ENCODE peak calls at places on chromosomes 12 and 14, in ten cellular contexts. X is PC-3; Z is CD8-positive, alpha-beta memory T cell; F is thoracic aorta; G is naive thymus-derived CD4-positive, alpha-beta T cell; C is lower lobe of right lung; A is IMR-90; P is GM23248; H is right atrium auricular region; J is CD8-positive, alpha-beta T cell. K is an unnamed sample. For H3K27me3, the result is how much of the 10 kb centered on the place peaks cover.

GRCh38 chr14:94120667-94121335 is 8.6 kb downstream of the IFI27L2 start:
- DNase-seq in A (peak), P (peak), J (no peak), Z (no peak), X (peak), H (no peak), C (no peak), G (no peak), F (no peak), K (no peak)

GRCh38 chr12:57012600-57013465 is 3.5 kb downstream of the TAC3 start:
- DNase-seq in J (no peak), X (no peak), C (no peak), H (no peak), Z (no peak), F (no peak), G (no peak), A (no peak), P (no peak), K (no peak)

GRCh38 chr12:32211769-32212156 is 105.1 kb downstream of the BICD1 start:
- DNase-seq in J (no peak), Z (no peak), P (no peak), C (no peak), F (no peak), A (no peak), H (no peak), G (no peak), X (no peak), K (no peak)

GRCh38 chr12:113221997-113222729 is 899 bp downstream of the TPCN1 start:
- DNase-seq in H (no peak), P (no peak), G (no peak), X (peak), C (no peak), F (no peak), Z (no peak), A (no peak), J (no peak), K (peak)

GRCh38 chr12:4194661-4195060 is 78.9 kb upstream of the CCND2 start:
- DNase-seq in C (no peak), F (no peak), G (no peak), A (no peak), P (no peak), X (no peak), Z (no peak), H (no peak), J (no peak), K (no peak)

GRCh38 chr12:118175823-118176447 is 40.0 kb downstream of the PEBP1 start:
- DNase-seq in X (no peak), J (no peak), C (no peak), F (no peak), G (no peak), P (no peak), A (no peak), H (no peak), Z (no peak), K (no peak)

GRCh38 chr14:32826404-32827082 is 112.1 kb upstream of the NPAS3 start:
- DNase-seq in H (no peak), A (no peak), J (no peak), F (no peak), X (peak), C (no peak), Z (no peak), G (no peak), P (peak), K (no peak)

GRCh38 chr14:43539210-43539609 is 967.9 kb downstream of the FSCB start:
- DNase-seq in X (peak), G (no peak), J (no peak), P (peak), C (no peak), H (no peak), Z (no peak), F (no peak), A (peak), K (peak)

GRCh38 chr14:50619569-50620141 is 48.5 kb downstream of the SAV1 start:
- DNase-seq in J (no peak), H (no peak), F (no peak), Z (no peak), P (peak), A (peak), C (no peak), G (peak), X (peak), K (no peak)

GRCh38 chr12:132747896-132748295 is 13.7 kb downstream of the ANKLE2 start:
- DNase-seq in G (no peak), X (no peak), H (no peak), A (no peak), C (peak), P (no peak), J (no peak), Z (no peak), F (no peak), K (no peak)

GRCh38 chr12:19198272-19198671 is 68.7 kb downstream of the PLEKHA5 start:
- DNase-seq in Z (no peak), G (no peak), J (no peak), X (peak), F (no peak), A (peak), H (no peak), P (peak), C (no peak), K (peak)

GRCh38 chr12:95318071-95318545 is 100.5 kb downstream of the VEZT start:
- DNase-seq in C (no peak), J (no peak), G (no peak), X (peak), F (no peak), P (peak), H (no peak), Z (no peak), A (peak), K (peak)

GRCh38 chr12:79644274-79645234 is 46.2 kb downstream of the PAWR start:
- DNase-seq in P (no peak), C (no peak), A (no peak), Z (no peak), J (no peak), X (no peak), G (no peak), F (no peak), H (no peak), K (no peak)

GRCh38 chr12:69570545-69571399 is 14.5 kb upstream of the CCT2 start:
- DNase-seq in Z (peak), F (no peak), G (peak), X (peak), P (peak), A (peak), J (peak), C (no peak), H (no peak), K (peak)

GRCh38 chr14:68744613-68745012 is 48.3 kb downstream of the ZFP36L1 start:
- DNase-seq in A (no peak), P (no peak), Z (no peak), H (no peak), G (no peak), F (no peak), X (no peak), J (no peak), C (no peak), K (no peak)

GRCh38 chr12:108704527-108704926 is 26.8 kb downstream of the CORO1C start:
- DNase-seq in P (no peak), G (no peak), F (no peak), H (no peak), C (no peak), A (no peak), J (no peak), X (no peak), Z (no peak), K (no peak)

GRCh38 chr14:89327771-89328212 is 89.2 kb downstream of the FOXN3 start:
- DNase-seq in A (peak), Z (no peak), F (no peak), H (no peak), G (no peak), X (peak), C (no peak), J (no peak), P (peak), K (no peak)

GRCh38 chr14:50791201-50791600 is 39.8 kb downstream of the NIN start:
- DNase-seq in J (no peak), G (no peak), A (no peak), Z (no peak), P (no peak), C (no peak), X (no peak), H (no peak), F (no peak), K (no peak)

GRCh38 chr12:41663487-41664258 is 475.6 kb downstream of the PDZRN4 start:
- DNase-seq in H (no peak), C (no peak), A (peak), X (peak), P (peak), J (no peak), F (no peak), G (no peak), Z (no peak), K (no peak)

GRCh38 chr14:86646688-86647687 is 1117.0 kb downstream of the FLRT2 start:
- DNase-seq in Z (no peak), F (no peak), C (no peak), P (peak), G (no peak), H (no peak), J (no peak), A (peak), X (peak), K (no peak)

GRCh38 chr14:105562713-105563346 is 36.4 kb downstream of the TMEM121 start:
- DNase-seq in H (no peak), P (no peak), C (no peak), F (no peak), G (no peak), Z (no peak), A (no peak), X (no peak), J (no peak), K (no peak)

GRCh38 chr14:67413806-67414769 is 2.1 kb upstream of the PLEK2 start:
- DNase-seq in J (peak), C (no peak), P (peak), A (peak), Z (no peak), G (no peak), F (no peak), H (no peak), X (peak), K (peak)

GRCh38 chr14:96136361-96136760 is 68.3 kb upstream of the BDKRB2 start:
- DNase-seq in P (peak), C (no peak), F (no peak), H (no peak), A (peak), G (no peak), X (peak), J (no peak), Z (no peak), K (peak)

GRCh38 chr14:98138666-98139065 is 1133.3 kb downstream of the BCL11B start:
- DNase-seq in A (no peak), Z (peak), J (peak), H (no peak), X (peak), G (peak), F (no peak), C (no peak), P (peak), K (no peak)

GRCh38 chr14:51846631-51847488 is 13.6 kb upstream of the GNG2 start:
- DNase-seq in F (no peak), A (peak), Z (peak), J (peak), H (no peak), G (peak), X (no peak), C (peak), P (no peak), K (no peak)

GRCh38 chr12:68792952-68793351 is 15.0 kb upstream of the MDM2 start:
- DNase-seq in P (peak), A (peak), F (no peak), J (no peak), Z (no peak), H (no peak), G (peak), C (no peak), X (peak), K (no peak)

GRCh38 chr12:132366341-132366861 is 37.0 kb upstream of the GALNT9 start:
- DNase-seq in F (no peak), G (no peak), A (no peak), Z (no peak), C (no peak), X (no peak), H (no peak), P (no peak), J (no peak), K (no peak)

GRCh38 chr12:22788913-22789312 is 163.9 kb downstream of the ETNK1 start:
- DNase-seq in X (no peak), F (no peak), Z (no peak), G (no peak), J (no peak), H (no peak), A (no peak), P (no peak), C (no peak), K (no peak)

GRCh38 chr14:64952598-64953309 is 10.2 kb upstream of the GPX2 start:
- DNase-seq in X (no peak), F (no peak), H (no peak), P (peak), A (no peak), G (no peak), C (no peak), Z (no peak), J (no peak), K (no peak)

GRCh38 chr12:53023-53734 is 13.4 kb upstream of the IQSEC3 start:
- DNase-seq in X (peak), C (no peak), F (no peak), G (no peak), P (no peak), Z (no peak), J (no peak), H (no peak), A (no peak), K (peak)

GRCh38 chr14:39668449-39668848 is 236.2 kb upstream of the FBXO33 start:
- DNase-seq in H (no peak), P (no peak), Z (no peak), J (no peak), A (no peak), X (no peak), C (no peak), G (no peak), F (no peak), K (no peak)

GRCh38 chr14:77140343-77140936 is 1.2 kb downstream of the ZDHHC22 start:
- DNase-seq in A (no peak), J (no peak), C (no peak), X (no peak), F (no peak), H (no peak), Z (no peak), P (no peak), G (no peak), K (no peak)
- H3K4me3 ChIP-seq in A (no peak), J (no peak), C (no peak), X (peak), F (peak), H (no peak), Z (no peak), P (peak), G (no peak), K (no peak)

DNA sequence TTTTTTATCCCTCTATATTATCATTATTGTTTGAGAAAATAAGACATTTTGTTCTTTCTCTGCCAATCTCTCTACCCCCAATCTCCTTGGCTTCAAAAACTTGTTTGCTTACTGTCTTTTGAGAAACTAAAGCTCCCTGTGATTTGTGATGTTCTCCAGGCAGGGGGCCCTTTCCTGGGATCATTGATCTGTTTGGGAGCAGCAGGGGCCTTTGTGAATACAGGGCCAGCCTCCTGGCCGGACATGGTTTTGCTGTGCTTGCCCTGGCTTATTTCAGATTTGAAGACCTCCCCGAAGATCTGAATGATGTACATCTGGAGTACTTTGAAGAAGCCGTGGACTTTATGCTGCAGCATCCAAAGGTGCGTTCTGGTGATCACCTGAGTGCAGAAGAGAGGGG is 4.5 kb downstream of the ACOT6 start:
- DNase-seq in Z (no peak), G (no peak), J (no peak), P (no peak), X (no peak), A (no peak), C (no peak), F (no peak), H (no peak), K (no peak)
- H3K27me3 ChIP-seq in Z (under half), G (under half), J (under half), P (under half), X (under half), A (under half), C (under half), F (under half), H (under half), K (under half)

GRCh38 chr12:121065345-121065744 is 26.3 kb upstream of the OASL start:
- DNase-seq in J (no peak), Z (no peak), A (no peak), X (no peak), C (no peak), H (no peak), P (no peak), F (no peak), G (no peak), K (no peak)

GRCh38 chr12:121064116-121064515 is 25.1 kb upstream of the OASL start:
- DNase-seq in Z (no peak), A (no peak), J (no peak), G (no peak), H (peak), F (no peak), C (no peak), X (no peak), P (no peak), K (no peak)

GRCh38 chr12:121072147-121072546 is 33.1 kb upstream of the OASL start:
- DNase-seq in C (no peak), X (no peak), F (no peak), P (no peak), J (no peak), H (peak), Z (no peak), G (no peak), A (no peak), K (no peak)

DNA sequence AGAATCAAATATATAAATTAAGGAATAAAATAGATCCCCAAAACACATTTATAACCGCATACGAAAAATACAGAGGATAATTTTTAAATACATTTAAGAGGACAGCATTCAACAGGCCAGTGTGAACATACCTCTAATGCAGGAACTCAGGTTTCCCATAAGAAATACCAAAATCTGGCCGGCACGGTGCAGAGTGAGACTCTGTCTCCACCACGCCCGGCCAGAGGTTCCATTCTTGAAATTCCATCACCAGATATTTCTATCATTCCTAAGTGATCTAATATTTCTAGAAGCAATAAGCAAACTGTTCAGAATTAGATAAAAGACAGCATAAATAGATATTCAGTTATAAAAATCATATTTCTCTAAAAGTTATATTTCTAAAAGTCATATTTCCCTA is 30.2 kb upstream of the OASL start:
- DNase-seq in J (no peak), F (no peak), P (no peak), A (no peak), H (no peak), C (no peak), Z (no peak), G (no peak), X (no peak), K (no peak)
- H3K4me3 ChIP-seq in J (no peak), F (no peak), P (no peak), A (no peak), H (no peak), C (no peak), Z (no peak), G (no peak), X (no peak), K (no peak)

GRCh38 chr12:26127404-26127803 is 2.6 kb upstream of the BHLHE41 start:
- DNase-seq in J (no peak), G (no peak), P (no peak), Z (no peak), H (no peak), C (no peak), X (peak), F (no peak), A (no peak), K (no peak)

GRCh38 chr12:26128180-26128579 is 3.3 kb upstream of the BHLHE41 start:
- DNase-seq in X (peak), A (no peak), F (no peak), J (no peak), H (no peak), P (peak), Z (no peak), C (no peak), G (no peak), K (peak)

GRCh38 chr12:26134540-26134939 is 9.7 kb upstream of the BHLHE41 start:
- DNase-seq in F (no peak), Z (no peak), H (no peak), C (no peak), P (no peak), X (no peak), J (no peak), G (no peak), A (no peak), K (no peak)

GRCh38 chr12:26133508-26133907 is 8.7 kb upstream of the BHLHE41 start:
- DNase-seq in C (no peak), G (no peak), P (no peak), X (no peak), J (no peak), Z (no peak), F (no peak), A (no peak), H (no peak), K (no peak)

DNA sequence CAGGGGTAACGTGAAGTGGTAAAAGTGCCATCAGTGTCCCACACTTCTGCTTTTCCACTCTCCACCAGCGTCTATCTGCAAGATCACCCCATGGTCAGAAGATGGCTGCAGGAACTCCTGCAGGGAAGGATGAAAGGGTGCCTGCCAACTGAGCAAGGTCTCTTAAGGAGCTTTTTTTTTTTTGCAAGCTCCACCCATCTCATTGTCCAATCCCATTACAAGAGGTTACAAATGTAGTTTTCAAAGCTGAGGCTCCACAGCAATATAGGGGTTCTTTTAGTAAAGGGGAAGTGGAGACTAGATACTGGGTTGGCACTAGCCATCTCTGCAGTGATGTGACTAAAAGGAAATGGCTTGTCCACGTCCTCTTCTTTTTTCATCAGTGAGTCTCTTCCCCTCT is 5.9 kb upstream of the BHLHE41 start:
- DNase-seq in A (no peak), J (no peak), Z (no peak), F (no peak), H (no peak), C (no peak), P (no peak), X (no peak), G (no peak), K (no peak)
- H3K27me3 ChIP-seq in A (under half), J (under half), Z (under half), F (under half), H (under half), C (under half), P (under half), X (under half), G (under half), K (under half)

GRCh38 chr12:13101854-13102375 is 1.6 kb downstream of the GSG1 start:
- DNase-seq in H (no peak), J (peak), C (no peak), X (peak), P (peak), A (peak), F (no peak), G (peak), Z (no peak), K (peak)
- H3K4me3 ChIP-seq in H (no peak), J (peak), C (peak), X (peak), P (peak), A (no peak), F (peak), G (peak), Z (peak), K (peak)